ENCODE peak calls at places on chromosomes 6 and 20, in five cellular contexts. X is HFFc6; J is fibroblast of mammary gland; E is astrocyte of the spinal cord; Q is effector memory CD8-positive, alpha-beta T cell. U is an unnamed sample.

GRCh38 chr6:87722831-87723726 is 21.0 kb upstream of the AKIRIN2 start:
- DNase-seq in X (peak; percentile 97), J (peak; percentile 98), E (peak; percentile 98), Q (no peak), U (peak; percentile 98)

GRCh38 chr6:90440586-90441338 is 144.1 kb upstream of the BACH2 start:
- DNase-seq in X (no peak), J (no peak), E (no peak), Q (no peak), U (no peak)

GRCh38 chr6:72760130-72760793 is 138.4 kb downstream of the KCNQ5 start:
- DNase-seq in X (peak; percentile 20), J (no peak), E (peak; percentile 28), Q (no peak), U (no peak)

GRCh38 chr6:49553353-49553752 is 2.9 kb downstream of the C6orf141 start:
- DNase-seq in X (peak; percentile 25), J (peak; percentile 87), E (peak; percentile 42), Q (no peak), U (peak; percentile 80)

GRCh38 chr20:8007490-8007889 is 12.1 kb downstream of the TMX4 start:
- DNase-seq in X (no peak), J (no peak), E (no peak), Q (no peak), U (no peak)

GRCh38 chr20:47677314-47678129 is 107.8 kb downstream of the SULF2 start:
- DNase-seq in X (no peak), J (peak; percentile 31), E (no peak), Q (peak; percentile 30), U (peak; percentile 62)

GRCh38 chr6:135833806-135834205 is 17.7 kb upstream of the PDE7B start:
- DNase-seq in X (no peak), J (no peak), E (no peak), Q (no peak), U (no peak)

GRCh38 chr20:23019403-23019802 is 15.7 kb upstream of the SSTR4 start:
- DNase-seq in X (no peak), J (no peak), E (no peak), Q (no peak), U (no peak)

GRCh38 chr6:151032034-151032433 is 166.5 kb downstream of the MTHFD1L start:
- DNase-seq in X (no peak), J (no peak), E (no peak), Q (no peak), U (no peak)

GRCh38 chr20:5002077-5002413 is 735 bp upstream of the SLC23A2 start:
- DNase-seq in X (no peak), J (no peak), E (no peak), Q (no peak), U (no peak)

GRCh38 chr6:157547112-157547511 is 166.1 kb downstream of the ZDHHC14 start:
- DNase-seq in X (no peak), J (no peak), E (no peak), Q (no peak), U (no peak)

GRCh38 chr6:109743739-109744138 is 52.6 kb downstream of the FIG4 start:
- DNase-seq in X (peak; percentile 79), J (peak; percentile 87), E (peak; percentile 83), Q (no peak), U (peak; percentile 94)

GRCh38 chr20:16526433-16527380 is 46.5 kb downstream of the KIF16B start:
- DNase-seq in X (no peak), J (no peak), E (no peak), Q (no peak), U (no peak)

GRCh38 chr6:30885999-30886896 is 1.9 kb downstream of the DDR1 start:
- DNase-seq in X (peak; percentile 90), J (peak; percentile 64), E (peak; percentile 72), Q (no peak), U (peak; percentile 94)

GRCh38 chr6:17045581-17046322 is 56.1 kb upstream of the STMND1 start:
- DNase-seq in X (peak; percentile 79), J (peak; percentile 52), E (peak; percentile 52), Q (no peak), U (no peak)

GRCh38 chr6:31493875-31494694 is 3.9 kb upstream of the MICB start:
- DNase-seq in X (peak; percentile 60), J (peak; percentile 72), E (peak; percentile 71), Q (peak; percentile 79), U (peak; percentile 64)

GRCh38 chr6:15420959-15421438 is 175.1 kb downstream of the JARID2 start:
- DNase-seq in X (no peak), J (no peak), E (no peak), Q (no peak), U (no peak)

GRCh38 chr6:38476141-38476540 is 163.6 kb downstream of the BTBD9 start:
- DNase-seq in X (no peak), J (peak; percentile 60), E (no peak), Q (no peak), U (no peak)

GRCh38 chr6:161011509-161012480 is 20.2 kb downstream of the MAP3K4 start:
- DNase-seq in X (no peak), J (peak; percentile 72), E (peak; percentile 37), Q (no peak), U (no peak)

GRCh38 chr6:19478992-19479391 is 358.2 kb upstream of the ID4 start:
- DNase-seq in X (peak; percentile 49), J (peak; percentile 23), E (peak; percentile 30), Q (no peak), U (peak; percentile 31)

GRCh38 chr20:59221881-59222238 is 58.2 kb downstream of the ZNF831 start:
- DNase-seq in X (no peak), J (no peak), E (no peak), Q (no peak), U (no peak)

GRCh38 chr6:12208190-12208589 is 82.0 kb upstream of the EDN1 start:
- DNase-seq in X (no peak), J (peak; percentile 66), E (no peak), Q (no peak), U (peak; percentile 87)